ENCODE peak calls at places on chromosome 17, in ten cellular contexts. B is activated CD4-positive, alpha-beta T cell treated with anti-CD3 and anti-CD28 coated beads, Interleukin-2, amount 50 U/mL, for 4 hours; C is iPS-NIHi11; H is neural crest cell; Y is hepatic stellate cell; Z is COR-L47; U is naive thymus-derived CD8-positive, alpha-beta T cell; D is NCI-H460; G is non-pigmented ciliary epithelial cell; R is NCI-H2171. L is an unnamed sample.

GRCh38 chr17:74457820-74458166 is 8.6 kb upstream of the CD300A start:
- DNase-seq in Z (no peak), R (no peak), D (no peak), Y (no peak), G (no peak), B (no peak), C (no peak), H (no peak), U (no peak), L (no peak)

GRCh38 chr17:17635126-17635525 is 43.6 kb upstream of the PEMT start:
- DNase-seq in H (no peak), Z (no peak), U (no peak), B (no peak), D (no peak), Y (no peak), C (no peak), G (no peak), R (no peak), L (no peak)

GRCh38 chr17:75459590-75460267 is 3.3 kb downstream of the TMEM94 start:
- DNase-seq in H (no peak), Y (no peak), B (no peak), Z (no peak), C (no peak), G (no peak), U (no peak), D (no peak), R (no peak), L (no peak)

GRCh38 chr17:7927596-7927995 is 2.1 kb downstream of the KCNAB3 start:
- DNase-seq in U (no peak), R (no peak), G (no peak), C (no peak), B (no peak), Z (no peak), H (no peak), Y (no peak), D (no peak), L (no peak)

GRCh38 chr17:47239663-47240374 is 13.8 kb upstream of the ITGB3 start:
- DNase-seq in D (peak; percentile 22), Y (peak; percentile 93), R (peak; percentile 78), G (peak; percentile 89), B (no peak), C (no peak), H (no peak), Z (peak; percentile 32), U (no peak), L (no peak)

GRCh38 chr17:38575781-38576180 is 30.0 kb downstream of the SRCIN1 start:
- DNase-seq in B (no peak), D (no peak), C (no peak), R (no peak), H (no peak), Y (no peak), Z (no peak), U (no peak), G (no peak), L (no peak)

GRCh38 chr17:47692137-47692894 is 1.6 kb upstream of the TBKBP1 start:
- DNase-seq in G (no peak), D (no peak), H (no peak), R (no peak), U (no peak), Y (peak; percentile 3), B (no peak), Z (no peak), C (no peak), L (no peak)

GRCh38 chr17:71342726-71343125 is 778.1 kb upstream of the SOX9 start:
- DNase-seq in Y (no peak), U (no peak), H (no peak), D (no peak), G (no peak), C (no peak), B (no peak), R (no peak), Z (no peak), L (no peak)

GRCh38 chr17:35973333-35974260 is 7.7 kb downstream of the CCL16 start:
- DNase-seq in U (no peak), C (no peak), H (no peak), R (no peak), G (no peak), Z (no peak), D (no peak), B (no peak), Y (peak; percentile 29), L (no peak)

GRCh38 chr17:7435676-7436555 is 681 bp downstream of the TMEM102 start:
- DNase-seq in Z (no peak), D (peak; percentile 38), R (no peak), C (no peak), U (no peak), H (no peak), G (no peak), B (peak; percentile 49), Y (no peak), L (no peak)

GRCh38 chr17:17537311-17538099 is 41.3 kb upstream of the RASD1 start:
- DNase-seq in D (no peak), Y (no peak), C (no peak), R (no peak), B (no peak), H (no peak), G (no peak), U (no peak), Z (no peak), L (no peak)

GRCh38 chr17:14197582-14197981 is 39.1 kb downstream of the CDRT15 start:
- DNase-seq in B (peak; percentile 25), H (no peak), D (no peak), R (no peak), Y (no peak), U (peak; percentile 52), Z (no peak), C (no peak), G (no peak), L (peak; percentile 26)

GRCh38 chr17:77205396-77206124 is 64.8 kb downstream of the SEC14L1 start:
- DNase-seq in Z (no peak), C (no peak), B (no peak), H (no peak), Y (no peak), D (no peak), R (no peak), G (no peak), U (no peak), L (no peak)

GRCh38 chr17:5703736-5704135 is 119.4 kb upstream of the NLRP1 start:
- DNase-seq in B (no peak), D (no peak), Y (no peak), H (no peak), G (no peak), R (no peak), U (no peak), Z (no peak), C (no peak), L (no peak)

L was measured in activated CD8-positive, alpha-beta memory T cell treated with anti-CD3 and anti-CD28 coated beads for 1 hour.